ENCODE peak calls at places on chromosome 1, in seven cellular contexts. K, L, T, S, U, P and F are unnamed samples.

GRCh38 chr1:22731924-22732522 is 21.4 kb downstream of the EPHB2 start:
- DNase-seq in S (peak), L (no peak), T (peak), K (no peak), P (no peak), U (no peak), F (no peak)

GRCh38 chr1:37514350-37515184 is at the start of gene MEAF6:
- DNase-seq in S (peak), K (peak), P (peak), U (peak), L (peak), T (peak), F (peak)

GRCh38 chr1:165898837-165899236 is 71.4 kb downstream of the UCK2 start:
- DNase-seq in L (peak), P (peak), U (no peak), K (peak), T (no peak), S (peak), F (no peak)

GRCh38 chr1:84834419-84835064 is 58.5 kb downstream of the LPAR3 start:
- DNase-seq in U (no peak), K (peak), L (no peak), P (no peak), T (no peak), S (peak), F (no peak)

GRCh38 chr1:221100196-221100950 is 221.1 kb downstream of the HLX start:
- DNase-seq in S (peak), L (no peak), U (no peak), T (peak), P (no peak), K (no peak), F (no peak)

GRCh38 chr1:216807696-216808095 is 84.5 kb upstream of the ESRRG start:
- DNase-seq in S (peak), L (no peak), P (no peak), T (no peak), U (no peak), K (peak), F (no peak)

GRCh38 chr1:199529324-199529723 is 498.2 kb upstream of the NR5A2 start:
- DNase-seq in K (no peak), P (no peak), S (peak), U (no peak), L (no peak), T (no peak), F (no peak)

GRCh38 chr1:89262643-89263042 is 10.0 kb downstream of the GBP5 start:
- DNase-seq in T (no peak), L (no peak), S (peak), U (no peak), K (peak), P (no peak), F (no peak)

GRCh38 chr1:76066390-76066789 is 8.2 kb upstream of the ST6GALNAC3 start:
- DNase-seq in T (no peak), L (no peak), K (peak), U (no peak), S (peak), P (no peak), F (no peak)

GRCh38 chr1:11925938-11926292 is 312 bp downstream of the KIAA2013 start:
- DNase-seq in P (peak), T (no peak), L (no peak), U (peak), K (no peak), S (no peak), F (peak)

GRCh38 chr1:21869620-21870121 is 57.6 kb downstream of the LDLRAD2 start:
- DNase-seq in S (peak), L (peak), K (peak), P (peak), T (no peak), U (peak), F (no peak)

GRCh38 chr1:43253173-43253572 is 16.6 kb upstream of the TMEM125 start:
- DNase-seq in S (no peak), U (no peak), K (no peak), P (peak), L (no peak), T (no peak), F (no peak)